ENCODE peak calls at places on chromosomes 11 and 22, in five cellular contexts. O, H, K, D and B are unnamed samples.

GRCh38 chr22:46081831-46082210 is 68.5 kb upstream of the PPARA start:
- DNase-seq in D (no peak), O (no peak), H (no peak), K (no peak), B (no peak)

GRCh38 chr11:11978792-11979486 is 29.5 kb downstream of the DKK3 start:
- DNase-seq in H (peak; percentile 63), K (no peak), D (peak; percentile 80), O (no peak), B (no peak)

GRCh38 chr11:86523738-86524602 is 148.4 kb downstream of the ME3 start:
- DNase-seq in K (peak; percentile 92), O (no peak), D (peak; percentile 99), H (peak; percentile 74), B (no peak)

GRCh38 chr11:1198766-1199688 is 23.8 kb upstream of the MUC5B start:
- DNase-seq in D (no peak), H (no peak), K (no peak), O (no peak), B (no peak)

GRCh38 chr11:91115116-91115515 is 892.3 kb upstream of the CHORDC1 start:
- DNase-seq in H (no peak), D (no peak), O (no peak), K (no peak), B (no peak)

GRCh38 chr11:95599959-95600586 is 189.5 kb downstream of the FAM76B start:
- DNase-seq in H (no peak), K (no peak), D (no peak), O (no peak), B (no peak)

GRCh38 chr22:17119481-17120202 is 1.5 kb downstream of the TMEM121B start:
- DNase-seq in K (no peak), O (no peak), D (no peak), H (no peak), B (no peak)

GRCh38 chr11:5581014-5581413 is 337 bp downstream of the OR52B6 start:
- DNase-seq in O (no peak), K (no peak), D (no peak), H (no peak), B (no peak)

GRCh38 chr11:17781221-17781620 is 46.6 kb downstream of the KCNC1 start:
- DNase-seq in O (no peak), H (no peak), K (no peak), D (no peak), B (no peak)

GRCh38 chr22:41193829-41194228 is 11.3 kb upstream of the L3MBTL2 start:
- DNase-seq in D (no peak), O (no peak), H (no peak), K (no peak), B (no peak)

GRCh38 chr11:68929706-68930605 is 26.3 kb downstream of the IGHMBP2 start:
- DNase-seq in O (no peak), H (no peak), K (no peak), D (no peak), B (no peak)

GRCh38 chr22:20117656-20118571 is 888 bp upstream of the TRMT2A start:
- DNase-seq in O (no peak), K (no peak), D (peak; percentile 25), H (no peak), B (no peak)

GRCh38 chr22:49555526-49555925 is 272.1 kb downstream of the BRD1 start:
- DNase-seq in H (no peak), O (no peak), K (no peak), D (no peak), B (no peak)

GRCh38 chr22:21443057-21443734 is 24.0 kb upstream of the TMEM191C start:
- DNase-seq in K (no peak), O (no peak), H (no peak), D (no peak), B (no peak)

GRCh38 chr11:35316161-35316560 is 103.2 kb downstream of the SLC1A2 start:
- DNase-seq in O (no peak), D (peak; percentile 33), H (peak; percentile 87), K (no peak), B (no peak)

GRCh38 chr11:83694191-83694905 is 408.2 kb upstream of the CCDC90B start:
- DNase-seq in O (no peak), K (no peak), H (no peak), D (no peak), B (no peak)

GRCh38 chr11:59189986-59190385 is 18.1 kb downstream of the DTX4 start:
- DNase-seq in D (no peak), O (no peak), K (no peak), H (no peak), B (no peak)

GRCh38 chr22:20509344-20510047 is 2.1 kb downstream of the MED15 start:
- DNase-seq in O (peak; percentile 79), D (peak; percentile 94), H (peak; percentile 83), K (peak; percentile 73), B (peak; percentile 78)

GRCh38 chr11:120172054-120172881 is 34.4 kb upstream of the TRIM29 start:
- DNase-seq in K (no peak), H (peak; percentile 31), O (peak; percentile 66), D (peak; percentile 60), B (no peak)

GRCh38 chr11:110362916-110363574 is 66.6 kb upstream of the RDX start:
- DNase-seq in K (no peak), O (no peak), D (no peak), H (no peak), B (no peak)

GRCh38 chr11:88384004-88384677 is 46.6 kb upstream of the CTSC start:
- DNase-seq in K (no peak), D (peak; percentile 47), H (peak; percentile 29), O (no peak), B (no peak)

GRCh38 chr11:11620251-11620965 is 1.4 kb downstream of the GALNT18 start:
- DNase-seq in H (no peak), D (peak; percentile 12), K (no peak), O (no peak), B (no peak)

GRCh38 chr11:23311986-23312940 is 452.0 kb upstream of the CCDC179 start:
- DNase-seq in K (no peak), H (no peak), O (no peak), D (peak; percentile 74), B (peak; percentile 48)

GRCh38 chr22:49028111-49028510 is 799.6 kb downstream of the BRD1 start:
- DNase-seq in H (no peak), O (no peak), D (no peak), K (no peak), B (no peak)

GRCh38 chr11:36385121-36385530 is 89.0 kb downstream of the PRR5L start:
- DNase-seq in D (peak; percentile 92), K (peak; percentile 37), H (peak; percentile 50), O (no peak), B (peak; percentile 78)

GRCh38 chr11:8601376-8602133 is 7.5 kb upstream of the STK33 start:
- DNase-seq in K (no peak), H (no peak), D (no peak), O (no peak), B (no peak)

GRCh38 chr11:8603696-8604077 is 9.7 kb upstream of the STK33 start:
- DNase-seq in D (no peak), K (no peak), O (no peak), H (no peak), B (no peak)

GRCh38 chr11:8605956-8606355 is 11.9 kb upstream of the STK33 start:
- DNase-seq in D (peak; percentile 16), H (no peak), O (no peak), K (no peak), B (no peak)

GRCh38 chr11:8608646-8609045 is 14.6 kb upstream of the STK33 start:
- DNase-seq in H (no peak), D (peak; percentile 56), O (no peak), K (no peak), B (no peak)

DNA sequence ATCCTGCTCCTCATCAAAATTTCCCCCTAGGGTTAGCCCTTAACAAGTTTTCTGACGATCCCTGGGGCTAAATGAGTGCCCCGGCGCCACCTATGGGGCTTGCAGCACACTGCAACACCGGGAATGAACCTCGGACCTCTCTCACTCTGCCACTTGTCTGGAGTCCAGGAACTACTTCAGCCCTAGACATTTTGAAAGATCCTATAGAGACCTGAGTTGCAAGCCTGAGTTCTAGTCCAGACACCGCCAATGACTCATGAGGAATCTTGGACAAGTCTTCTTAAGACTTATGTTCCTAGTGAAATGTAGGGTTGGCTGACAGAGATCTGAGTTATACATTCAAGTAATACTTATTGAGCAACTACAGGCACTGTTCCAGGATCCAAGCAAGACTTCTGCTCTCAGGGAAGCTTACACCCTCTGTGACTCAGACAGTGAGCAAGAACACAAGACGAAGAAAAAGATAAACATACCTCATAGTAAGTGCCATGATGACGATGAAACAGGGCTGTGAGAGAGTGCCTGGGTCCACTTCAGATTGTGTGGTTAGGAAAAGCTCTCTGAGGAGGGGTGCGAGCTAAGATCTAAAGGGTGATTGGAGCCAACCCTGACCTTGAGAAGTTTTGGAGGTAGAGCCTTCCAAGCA is 10.2 kb upstream of the STK33 start:
- DNase-seq in O (peak; percentile 51), K (peak; percentile 100), D (peak; percentile 100), H (peak; percentile 100), B (peak; percentile 94)
- TF ChIP-seq CTCF in O (no peak), K (peak; percentile 72), D (peak; percentile 75), H (peak; percentile 81), B (peak; percentile 85)

GRCh38 chr11:117087446-117087845 is 10.8 kb downstream of the SIK3 start:
- DNase-seq in H (no peak), D (no peak), O (no peak), K (no peak), B (no peak)

GRCh38 chr11:117092951-117093590 is 5.2 kb downstream of the SIK3 start:
- DNase-seq in O (no peak), H (no peak), K (no peak), D (no peak), B (no peak)

GRCh38 chr11:117090111-117090706 is 8.0 kb downstream of the SIK3 start:
- DNase-seq in O (no peak), H (no peak), K (no peak), D (no peak), B (no peak)

GRCh38 chr11:117091753-117092477 is 6.3 kb downstream of the SIK3 start:
- DNase-seq in H (no peak), D (no peak), O (no peak), K (no peak), B (no peak)

DNA sequence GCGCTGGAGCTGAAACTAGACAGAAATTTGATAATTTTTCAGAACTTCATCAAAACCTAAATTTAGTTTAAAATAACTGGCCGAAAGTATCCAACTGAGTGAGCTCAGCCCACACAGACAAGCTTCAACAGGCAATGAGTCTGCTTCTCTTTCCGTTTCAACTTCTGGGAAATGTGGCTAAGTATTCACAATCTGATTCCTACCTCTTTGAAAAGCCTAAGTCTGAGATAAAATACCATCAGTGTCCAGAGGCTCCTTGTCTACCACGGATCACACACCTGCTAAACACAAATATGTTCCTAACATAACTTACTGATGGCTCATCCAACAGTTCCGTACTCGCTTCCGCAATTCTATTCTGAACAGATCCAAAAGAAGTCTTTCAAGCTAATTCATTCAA is 8.5 kb downstream of the SIK3 start:
- DNase-seq in H (no peak), O (no peak), K (no peak), D (no peak), B (no peak)
- H3K4me3 ChIP-seq in H (no peak overlapping the region), O (no peak overlapping the region), K (no peak overlapping the region), D (no peak overlapping the region), B (no peak overlapping the region)

GRCh38 chr11:2526808-2527381 is 82.1 kb downstream of the KCNQ1 start:
- DNase-seq in K (no peak), H (no peak), O (no peak), D (no peak), B (no peak)
- TF ChIP-seq CTCF in K (no peak), H (no peak), O (no peak), D (no peak), B (no peak)

DNA sequence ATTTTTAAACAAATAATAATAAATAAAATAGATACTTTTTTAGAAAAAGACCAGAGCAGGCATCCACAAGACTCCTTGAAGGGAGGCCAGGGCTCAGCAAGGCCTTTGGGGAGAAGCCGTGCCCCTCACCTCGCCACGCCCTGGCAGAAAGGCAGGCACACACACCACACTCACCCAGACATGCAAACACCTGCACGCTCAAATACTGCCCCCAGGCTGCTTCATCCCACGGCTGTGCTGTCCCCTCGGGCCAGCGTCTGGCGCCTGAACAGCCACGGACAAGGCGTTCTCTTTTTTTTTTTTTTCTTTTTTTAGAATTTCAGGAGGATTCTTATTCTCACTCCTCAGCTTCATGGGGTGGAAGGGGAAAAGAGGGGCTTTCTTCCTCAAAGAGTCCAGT is 1.5 kb downstream of the FADS3 start:
- DNase-seq in D (no peak), O (no peak), H (no peak), K (no peak), B (no peak)
- H3K4me3 ChIP-seq in D (peak overlapping the region; percentile 63), O (peak overlapping the region; percentile 95), H (peak overlapping the region; percentile 68), K (peak overlapping the region; percentile 90), B (peak overlapping the region; percentile 72)